ENCODE peak calls at places on chromosomes 11 and 22, in six cellular contexts. T is AG09309, E is H9, Z is BE2C, Q is GM12865, F is testis. G is an unnamed sample.

GRCh38 chr11:111633248-111633647 is 31.0 kb downstream of the SIK2 start:
- DNase-seq in T (no peak), E (no peak), Z (no peak), Q (no peak), F (no peak), G (no peak)

GRCh38 chr22:46593211-46593676 is 26.9 kb upstream of the GRAMD4 start:
- DNase-seq in T (no peak), E (no peak), Z (no peak), Q (peak), F (peak), G (peak)

GRCh38 chr11:23320131-23320530 is 459.9 kb upstream of the CCDC179 start:
- DNase-seq in T (no peak), E (no peak), Z (no peak), Q (no peak), F (no peak), G (no peak)

GRCh38 chr11:102874842-102875241 is at the start of gene MMP12:
- DNase-seq in T (no peak), E (no peak), Z (no peak), Q (no peak), F (no peak), G (no peak)

GRCh38 chr22:11325767-11326166 is 4202.2 kb upstream of the OR11H1 start:
- DNase-seq in T (no peak), E (no peak), Z (no peak), Q (no peak), F (no peak), G (no peak)

GRCh38 chr22:45335854-45336492 is 26.2 kb downstream of the FAM118A start:
- DNase-seq in T (no peak), E (no peak), Z (no peak), Q (no peak), F (no peak), G (no peak)

GRCh38 chr11:69352715-69353325 is 58.9 kb downstream of the MYEOV start:
- DNase-seq in T (peak), E (no peak), Z (no peak), Q (no peak), F (no peak), G (peak)

GRCh38 chr11:95230054-95231034 is 658 bp downstream of the SESN3 start:
- DNase-seq in T (no peak), E (peak), Z (peak), Q (no peak), F (peak), G (no peak)

GRCh38 chr11:57377098-57377497 is 3.9 kb downstream of the PRG3 start:
- DNase-seq in T (no peak), E (no peak), Z (no peak), Q (no peak), F (no peak), G (no peak)

GRCh38 chr11:75949023-75949672 is 134.1 kb downstream of the UVRAG start:
- DNase-seq in T (no peak), E (no peak), Z (no peak), Q (no peak), F (no peak), G (no peak)

GRCh38 chr11:520428-521178 is 13.6 kb upstream of the RNH1 start:
- DNase-seq in T (no peak), E (peak), Z (no peak), Q (no peak), F (no peak), G (no peak)

GRCh38 chr11:22089609-22090008 is 103.3 kb upstream of the ANO5 start:
- DNase-seq in T (no peak), E (no peak), Z (no peak), Q (no peak), F (no peak), G (no peak)

GRCh38 chr22:42179616-42180015 is 49.0 kb upstream of the CYP2D6 start:
- DNase-seq in T (peak), E (no peak), Z (no peak), Q (no peak), F (no peak), G (no peak)

GRCh38 chr11:67120881-67121710 is 2.0 kb downstream of the KDM2A start:
- DNase-seq in T (no peak), E (no peak), Z (no peak), Q (peak), F (peak), G (peak)

DNA sequence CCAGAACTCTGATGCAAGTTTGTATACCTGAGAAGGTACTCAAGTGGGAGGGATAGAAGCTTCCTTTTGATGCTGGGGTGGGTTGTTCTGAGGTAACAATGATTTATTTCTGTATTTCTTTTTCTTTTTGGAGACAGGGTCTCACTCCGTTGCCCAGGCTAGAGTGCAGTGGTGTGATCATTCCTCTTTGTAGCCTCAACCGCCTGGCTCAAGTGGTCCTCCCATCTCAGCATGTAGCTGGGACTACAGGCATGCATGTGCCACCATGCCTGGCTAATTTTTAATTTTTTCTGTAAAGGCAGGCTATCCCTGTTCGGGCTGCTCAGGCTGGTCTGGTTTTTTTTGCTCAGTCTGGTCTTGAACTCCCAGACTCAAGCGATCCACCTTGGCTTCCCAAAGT is 7.9 kb downstream of the KDM2A start:
- DNase-seq in T (no peak), E (no peak), Z (no peak), Q (no peak), F (no peak), G (no peak)
- TF ChIP-seq CTCF in T (no peak), E (no peak), Z (no peak), Q (no peak), F (no peak), G (no peak)

GRCh38 chr11:38191101-38191500 is 1593.1 kb upstream of the RAG2 start:
- DNase-seq in T (no peak), E (no peak), Z (no peak), Q (no peak), F (no peak), G (no peak)
- TF ChIP-seq CTCF in T (no peak), E (no peak), Z (no peak), Q (no peak), F (no peak), G (no peak)

DNA sequence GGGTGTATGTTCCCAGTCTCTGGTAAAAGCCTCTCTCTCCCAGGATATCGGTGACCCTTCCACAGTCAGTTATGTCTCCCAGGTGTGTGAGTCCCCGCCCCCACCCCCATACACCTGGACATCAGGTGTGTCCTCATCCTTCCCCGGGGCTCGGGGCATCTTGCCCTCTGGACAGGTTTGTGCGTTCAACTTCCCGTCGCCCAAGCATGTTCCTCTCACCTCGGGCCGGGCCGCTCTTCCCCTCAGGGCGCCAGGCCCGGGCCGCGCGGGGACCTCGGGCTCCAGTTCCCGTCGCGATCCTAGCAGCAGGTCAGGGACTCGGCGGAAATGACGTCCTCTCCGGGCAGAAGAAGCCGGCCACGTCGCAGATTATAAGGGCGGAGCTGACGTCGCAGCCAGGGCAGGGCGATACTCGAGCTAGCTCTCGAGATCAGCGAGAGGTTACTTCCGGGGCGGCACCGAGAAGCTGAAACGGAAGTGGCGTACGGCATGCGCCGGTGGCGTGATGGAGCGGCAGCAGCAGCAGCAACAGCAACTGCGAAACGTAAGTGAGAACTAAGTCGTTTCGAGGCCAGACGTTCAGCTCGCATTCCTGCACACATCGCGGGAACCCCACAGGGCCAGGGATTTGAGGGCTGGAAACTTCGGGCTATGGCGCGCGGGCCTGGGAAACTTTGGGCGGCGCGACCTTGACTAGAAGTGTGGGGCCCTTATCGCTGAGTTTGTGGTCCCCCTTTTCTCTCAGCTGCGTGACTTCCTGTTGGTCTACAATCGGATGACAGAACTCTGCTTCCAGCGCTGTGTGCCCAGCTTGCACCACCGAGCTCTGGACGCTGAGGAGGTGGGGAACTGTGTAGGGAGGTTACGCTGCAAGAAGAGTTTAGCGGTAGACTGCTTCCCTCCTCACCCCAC is at the start of the genes ARFIP2 and TIMM10B:
- DNase-seq in T (peak), E (peak), Z (peak), Q (peak), F (peak), G (peak)
- TF ChIP-seq CTCF in T (no peak), E (no peak), Z (no peak), Q (no peak), F (no peak), G (no peak)

GRCh38 chr11:83908457-83908856 is 622.3 kb upstream of the CCDC90B start:
- DNase-seq in T (no peak), E (no peak), Z (no peak), Q (no peak), F (no peak), G (no peak)
- TF ChIP-seq CTCF in T (no peak), E (no peak), Z (no peak), Q (no peak), F (no peak), G (no peak)

DNA sequence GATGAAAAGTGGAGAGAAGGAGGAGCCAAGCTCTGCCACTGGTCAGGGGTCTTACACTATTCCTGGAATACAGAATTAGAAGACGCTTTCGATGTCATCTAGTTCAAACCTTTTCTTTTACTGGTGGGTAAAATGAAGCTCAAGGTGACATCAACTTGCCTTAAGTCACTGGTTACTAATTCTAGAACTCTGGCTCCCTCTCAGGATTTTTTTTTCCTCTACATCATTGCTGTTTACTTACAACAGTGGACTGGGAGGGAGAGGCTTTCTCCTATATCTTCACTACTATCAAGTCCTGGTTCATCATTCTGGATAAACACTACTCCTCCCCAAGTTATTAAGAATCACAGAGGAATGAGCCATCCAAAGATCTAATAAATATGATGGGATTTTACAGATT is 82.9 kb downstream of the ETS1 start:
- DNase-seq in T (no peak), E (no peak), Z (no peak), Q (no peak), F (no peak), G (no peak)
- TF ChIP-seq CTCF in T (no peak), E (no peak), Z (no peak), Q (no peak), F (no peak), G (no peak)

G was measured in GM13976.